ENCODE peak calls at places on chromosome 22, in ten cellular contexts. H is naive thymus-derived CD4-positive, alpha-beta T cell; W is CD8-positive, alpha-beta T cell; Y is lower lobe of right lung; D is left lung; N is ovary; F is body of pancreas; L is lung; P is A549; M is caudate nucleus. I is an unnamed sample.

GRCh38 chr22:47051435-47052175 is 289.2 kb downstream of the TBC1D22A start:
- DNase-seq in W (no peak), P (no peak), Y (peak; percentile 32), N (no peak), L (no peak), M (no peak), D (no peak), F (no peak), H (no peak), I (no peak)

GRCh38 chr22:23072035-23072910 is 2.0 kb downstream of the GNAZ start:
- DNase-seq in N (no peak), P (no peak), H (no peak), Y (peak; percentile 28), M (no peak), W (no peak), L (no peak), D (no peak), F (no peak), I (no peak)

GRCh38 chr22:44212936-44213335 is 32.2 kb downstream of the PARVG start:
- DNase-seq in M (no peak), L (no peak), Y (no peak), F (no peak), P (no peak), H (no peak), D (no peak), W (no peak), N (no peak), I (no peak)

GRCh38 chr22:31262369-31263133 is 29.7 kb downstream of the PIK3IP1 start:
- DNase-seq in L (no peak), N (no peak), F (no peak), D (no peak), P (no peak), Y (no peak), H (no peak), M (no peak), W (no peak), I (no peak)

GRCh38 chr22:42719133-42719532 is 1.5 kb downstream of the A4GALT start:
- DNase-seq in P (no peak), D (no peak), W (no peak), L (no peak), F (no peak), Y (no peak), M (no peak), H (no peak), N (no peak), I (no peak)

GRCh38 chr22:23072911-23073491 is 2.7 kb downstream of the GNAZ start:
- DNase-seq in P (no peak), N (peak; percentile 13), H (no peak), W (no peak), M (no peak), Y (peak; percentile 13), F (no peak), D (no peak), L (no peak), I (no peak)

GRCh38 chr22:30249049-30250038 is 2.8 kb upstream of the LIF start:
- DNase-seq in M (no peak), L (no peak), D (no peak), H (no peak), N (peak; percentile 62), P (no peak), Y (no peak), W (no peak), F (no peak), I (no peak)

GRCh38 chr22:28917747-28918543 is 34.6 kb downstream of the ZNRF3 start:
- DNase-seq in M (no peak), D (peak; percentile 45), F (peak; percentile 63), P (peak; percentile 31), L (peak; percentile 52), N (peak; percentile 38), W (no peak), H (no peak), Y (no peak), I (no peak)

GRCh38 chr22:49657974-49658550 is 169.6 kb downstream of the BRD1 start:
- DNase-seq in P (no peak), M (no peak), F (no peak), L (no peak), W (no peak), H (no peak), N (no peak), Y (peak; percentile 25), D (no peak), I (no peak)

GRCh38 chr22:49657275-49657973 is 170.2 kb downstream of the BRD1 start:
- DNase-seq in N (peak; percentile 55), H (peak; percentile 37), P (no peak), F (peak; percentile 36), D (peak; percentile 82), W (peak; percentile 62), L (peak; percentile 73), Y (peak; percentile 84), M (no peak), I (no peak)

GRCh38 chr22:49655168-49655812 is 172.4 kb downstream of the BRD1 start:
- DNase-seq in M (no peak), H (no peak), N (no peak), P (no peak), D (no peak), Y (peak; percentile 30), L (no peak), F (no peak), W (no peak), I (no peak)

GRCh38 chr22:49658902-49659280 is 168.8 kb downstream of the BRD1 start:
- DNase-seq in P (no peak), H (no peak), F (no peak), N (no peak), D (no peak), W (no peak), L (no peak), Y (peak; percentile 13), M (no peak), I (no peak)

DNA sequence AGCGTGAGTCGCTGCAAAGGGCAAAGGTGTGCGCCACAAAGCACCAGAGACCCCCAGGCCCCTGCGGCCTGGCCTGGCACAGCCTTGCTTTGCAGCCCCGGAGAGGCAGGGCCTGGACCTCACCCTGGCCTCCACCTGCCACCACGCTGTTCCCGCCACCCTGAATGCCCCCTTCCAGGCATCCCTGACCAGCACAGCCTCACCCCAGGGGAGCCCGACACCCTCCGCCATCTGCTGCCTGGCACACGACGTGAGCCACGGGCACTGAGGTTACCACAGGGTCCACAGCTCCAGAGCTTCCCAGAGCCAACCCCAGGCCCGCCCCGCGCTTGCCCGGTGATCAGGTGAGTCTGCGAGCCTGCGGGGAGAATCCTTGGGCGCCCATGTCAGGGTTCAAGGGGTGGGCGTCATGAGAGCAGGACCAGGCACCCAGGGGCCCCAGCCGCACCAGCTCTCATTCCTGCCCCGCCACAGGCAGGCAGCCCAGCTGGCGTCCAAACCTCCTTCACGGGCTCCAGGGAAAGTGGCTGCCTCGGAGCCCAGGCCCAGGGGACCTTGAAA is 171.3 kb downstream of the BRD1 start:
- DNase-seq in N (no peak), W (no peak), M (no peak), L (no peak), H (no peak), D (no peak), P (no peak), Y (peak; percentile 45), F (no peak), I (no peak)
- H3K27ac ChIP-seq in N (no peak overlapping the region), W (no peak overlapping the region), M (no peak overlapping the region), L (no peak overlapping the region), H (peak overlapping the region; percentile 65), D (peak overlapping the region; percentile 39), P (no peak overlapping the region), Y (peak overlapping the region; percentile 83), F (peak overlapping the region; percentile 48), I (no peak overlapping the region)

DNA sequence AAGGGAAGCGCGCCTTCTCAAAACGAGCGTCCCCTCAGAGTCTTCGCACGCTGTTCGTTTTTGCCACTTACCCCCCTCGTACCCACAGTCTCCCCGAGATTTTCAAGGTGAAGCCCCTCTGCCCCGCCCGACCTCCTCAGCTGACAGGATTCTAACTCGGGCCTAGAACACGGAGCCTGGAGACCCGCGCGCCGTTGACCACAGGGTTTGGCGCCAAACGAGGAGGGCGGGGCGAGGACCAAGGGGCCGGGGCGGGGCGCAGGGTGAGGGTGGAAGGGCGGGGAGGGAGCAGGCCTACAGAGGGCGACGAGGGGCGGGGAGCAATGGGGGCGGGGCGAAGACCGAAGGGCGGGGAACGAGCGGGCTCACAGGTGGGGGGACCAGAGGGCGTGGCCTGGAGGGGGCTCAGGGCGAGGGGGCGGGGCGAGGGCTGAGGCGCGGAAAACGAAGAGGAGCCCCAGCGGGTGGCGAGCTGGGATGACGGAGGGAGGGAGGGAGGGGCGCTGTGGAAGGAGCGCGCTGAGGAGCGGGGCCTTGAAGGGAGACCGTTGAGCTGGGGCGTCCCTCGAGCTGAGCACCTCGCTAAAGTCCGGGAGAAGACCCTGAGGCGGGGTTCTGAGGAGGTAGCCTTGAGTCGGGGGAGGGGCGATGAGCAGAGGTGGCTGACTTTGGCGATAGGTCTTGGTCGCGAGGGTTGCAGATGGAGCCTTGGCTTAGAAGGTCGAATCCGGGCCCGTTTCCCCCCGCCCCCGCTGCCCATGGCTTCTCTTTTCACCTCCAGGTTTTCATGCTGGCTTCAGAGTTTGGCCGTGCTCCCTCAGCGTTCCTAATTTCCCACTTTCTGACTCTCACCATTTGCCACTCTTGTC is at the start of gene DMC1:
- DNase-seq in F (peak; percentile 96), M (peak; percentile 81), W (peak; percentile 95), L (peak; percentile 94), N (peak; percentile 97), Y (peak; percentile 93), D (peak; percentile 95), H (peak; percentile 85), P (peak; percentile 91), I (peak; percentile 74)
- H3K27ac ChIP-seq in F (peak within 1 kb of the TSS; percentile 58), M (peak within 1 kb of the TSS; percentile 67), W (peak within 1 kb of the TSS; percentile 42), L (peak within 1 kb of the TSS; percentile 56), N (peak within 1 kb of the TSS; percentile 85), Y (peak within 1 kb of the TSS; percentile 42), D (no peak within 1 kb of the TSS), H (peak within 1 kb of the TSS; percentile 87), P (peak within 1 kb of the TSS; percentile 73), I (peak within 1 kb of the TSS; percentile 62)

DNA sequence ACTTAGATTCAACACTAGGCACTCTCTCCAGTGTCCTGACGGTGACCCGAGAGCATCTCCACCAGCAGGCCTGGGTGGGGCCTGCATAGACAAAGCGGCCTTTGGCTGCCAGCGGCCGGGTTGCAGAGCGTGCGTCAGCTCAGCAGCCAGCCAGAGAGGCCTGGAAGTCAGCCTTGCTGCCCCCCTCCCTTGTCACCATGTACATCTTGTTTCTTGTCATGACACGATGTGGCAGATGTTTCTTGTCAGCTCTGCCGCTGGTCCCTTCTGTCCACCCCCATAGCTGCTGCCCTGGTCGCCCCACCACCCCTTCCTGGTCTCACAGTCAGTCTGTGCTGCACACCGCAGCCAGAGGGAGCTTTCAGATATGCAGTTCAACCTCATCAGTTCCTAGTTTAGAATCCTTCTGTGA is 33.1 kb upstream of the CBX7 start:
- DNase-seq in L (peak; percentile 48), W (no peak), Y (peak; percentile 67), P (no peak), M (peak; percentile 72), D (no peak), N (no peak), F (no peak), H (no peak), I (peak; percentile 47)
- H3K27ac ChIP-seq in L (peak overlapping the region; percentile 78), W (no peak overlapping the region), Y (peak overlapping the region; percentile 87), P (no peak overlapping the region), M (no peak overlapping the region), D (peak overlapping the region; percentile 61), N (no peak overlapping the region), F (peak overlapping the region; percentile 35), H (no peak overlapping the region), I (peak overlapping the region; percentile 51)

DNA sequence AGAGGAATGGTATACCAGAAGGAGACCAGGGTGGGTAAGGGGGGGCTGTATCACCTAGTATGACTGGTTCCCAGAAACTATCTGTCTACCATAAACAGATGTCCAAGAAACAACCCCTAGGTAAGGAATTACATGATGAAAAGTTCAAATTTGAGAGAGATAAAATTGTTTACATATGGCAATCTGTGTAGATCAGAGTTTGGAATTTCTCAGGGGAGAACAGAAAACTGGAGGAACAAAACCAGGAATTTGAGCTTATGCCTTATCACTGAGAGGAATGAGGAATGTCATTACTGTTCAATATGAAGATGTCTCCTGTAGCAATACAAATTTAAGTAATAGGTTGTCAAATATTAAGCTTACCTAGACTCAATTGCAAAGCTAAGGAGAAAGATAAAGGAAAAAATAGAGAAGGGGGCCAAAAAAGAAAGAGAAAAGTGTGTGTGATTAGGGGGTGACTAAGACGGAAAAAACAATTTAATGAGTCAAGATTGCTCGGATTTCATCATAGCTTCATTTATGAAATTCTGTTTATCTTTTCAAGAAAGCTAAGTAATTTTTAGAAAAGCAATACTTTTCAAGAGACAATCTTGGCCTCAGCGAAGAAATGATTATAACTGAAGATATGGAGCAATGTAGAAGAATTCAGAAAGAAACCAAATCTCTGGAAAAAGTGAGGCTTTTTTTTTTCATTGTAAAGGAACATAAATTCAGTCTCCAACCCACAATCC is 117.8 kb downstream of the APOL5 start:
- DNase-seq in L (no peak), M (no peak), F (no peak), W (no peak), D (no peak), P (no peak), Y (no peak), H (no peak), N (no peak), I (no peak)
- H3K27ac ChIP-seq in L (peak overlapping the region; percentile 99), M (no peak overlapping the region), F (peak overlapping the region; percentile 79), W (no peak overlapping the region), D (peak overlapping the region; percentile 86), P (peak overlapping the region; percentile 87), Y (peak overlapping the region; percentile 69), H (no peak overlapping the region), N (peak overlapping the region; percentile 47), I (no peak overlapping the region)

I was measured in substantia nigra.